ENCODE peak calls at places on chromosomes 7 and 10, in nine cellular contexts. I is retinal pigment epithelial cell, J is AG09319, D is astrocyte of the spinal cord, H is GM12865, M is kidney epithelial cell, P is mesothelial cell of epicardium, T is thoracic aorta, U is GM23338. B is an unnamed sample.

GRCh38 chr7:55569797-55570196 is 2.5 kb downstream of the VOPP1 start:
- DNase-seq in I (no peak), J (no peak), D (no peak), H (peak), M (no peak), P (peak), T (no peak), U (no peak), B (no peak)

GRCh38 chr7:40604601-40605438 is 470.0 kb downstream of the SUGCT start:
- DNase-seq in I (peak), J (no peak), D (peak), H (peak), M (peak), P (peak), T (no peak), U (peak), B (peak)

GRCh38 chr7:158834799-158835784 is 5.8 kb upstream of the ESYT2 start:
- DNase-seq in I (no peak), J (no peak), D (no peak), H (no peak), M (no peak), P (no peak), T (no peak), U (no peak), B (no peak)

GRCh38 chr10:122336332-122336731 is 38.2 kb upstream of the PLEKHA1 start:
- DNase-seq in I (no peak), J (no peak), D (no peak), H (no peak), M (no peak), P (no peak), T (no peak), U (no peak), B (no peak)

GRCh38 chr10:15106352-15107013 is 9.3 kb downstream of the RPP38 start:
- DNase-seq in I (no peak), J (no peak), D (peak), H (peak), M (no peak), P (peak), T (no peak), U (peak), B (peak)

GRCh38 chr10:62681211-62681940 is 123.1 kb upstream of the ADO start:
- DNase-seq in I (peak), J (no peak), D (no peak), H (peak), M (no peak), P (no peak), T (no peak), U (peak), B (no peak)

GRCh38 chr7:133023370-133024075 is 58.4 kb downstream of the CHCHD3 start:
- DNase-seq in I (peak), J (no peak), D (peak), H (no peak), M (no peak), P (no peak), T (no peak), U (no peak), B (no peak)

GRCh38 chr7:151552352-151553028 is 32.8 kb upstream of the RHEB start:
- DNase-seq in I (no peak), J (no peak), D (no peak), H (no peak), M (no peak), P (no peak), T (no peak), U (no peak), B (no peak)

GRCh38 chr7:29457565-29457971 is 106.1 kb upstream of the PRR15 start:
- DNase-seq in I (no peak), J (peak), D (peak), H (no peak), M (no peak), P (no peak), T (no peak), U (no peak), B (peak)

GRCh38 chr7:99893280-99893679 is 16.4 kb upstream of the OR2AE1 start:
- DNase-seq in I (no peak), J (no peak), D (no peak), H (no peak), M (no peak), P (no peak), T (no peak), U (no peak), B (no peak)

GRCh38 chr10:125773702-125774101 is 1.9 kb downstream of the MMP21 start:
- DNase-seq in I (no peak), J (no peak), D (no peak), H (no peak), M (no peak), P (no peak), T (no peak), U (no peak), B (no peak)

GRCh38 chr7:30183712-30184372 is 49.1 kb downstream of the MTURN start:
- DNase-seq in I (no peak), J (no peak), D (no peak), H (no peak), M (no peak), P (no peak), T (no peak), U (no peak), B (no peak)

GRCh38 chr10:7797582-7797981 is 9.6 kb downstream of the ATP5F1C start:
- DNase-seq in I (peak), J (peak), D (peak), H (no peak), M (peak), P (no peak), T (no peak), U (no peak), B (no peak)

GRCh38 chr10:693506-693905 is 4.0 kb upstream of the DIP2C start:
- DNase-seq in I (peak), J (no peak), D (no peak), H (no peak), M (no peak), P (no peak), T (no peak), U (no peak), B (no peak)

GRCh38 chr10:100510533-100511308 is 8.9 kb downstream of the SEC31B start:
- DNase-seq in I (no peak), J (no peak), D (no peak), H (peak), M (no peak), P (no peak), T (no peak), U (no peak), B (no peak)

GRCh38 chr7:101950450-101951119 is 133.2 kb downstream of the CUX1 start:
- DNase-seq in I (no peak), J (no peak), D (peak), H (no peak), M (no peak), P (no peak), T (no peak), U (peak), B (no peak)

GRCh38 chr10:27558612-27559020 is 54.5 kb downstream of the RAB18 start:
- DNase-seq in I (peak), J (peak), D (peak), H (peak), M (peak), P (peak), T (no peak), U (peak), B (peak)

GRCh38 chr10:115696747-115697146 is 576.3 kb downstream of the GFRA1 start:
- DNase-seq in I (no peak), J (no peak), D (no peak), H (no peak), M (no peak), P (no peak), T (no peak), U (no peak), B (no peak)

GRCh38 chr7:99624487-99624886 is 7.7 kb downstream of the ZSCAN25 start:
- DNase-seq in I (no peak), J (no peak), D (no peak), H (no peak), M (no peak), P (no peak), T (no peak), U (no peak), B (no peak)

GRCh38 chr7:112770051-112770450 is 20.1 kb downstream of the TMEM168 start:
- DNase-seq in I (no peak), J (no peak), D (no peak), H (no peak), M (peak), P (peak), T (no peak), U (no peak), B (no peak)

GRCh38 chr7:138460176-138460648 is at the start of gene TRIM24:
- DNase-seq in I (no peak), J (no peak), D (no peak), H (no peak), M (no peak), P (no peak), T (peak), U (no peak), B (no peak)

GRCh38 chr10:53598914-53599313 is 826.3 kb upstream of the MBL2 start:
- DNase-seq in I (no peak), J (no peak), D (peak), H (no peak), M (peak), P (no peak), T (no peak), U (peak), B (no peak)

GRCh38 chr7:70354409-70355169 is 756.3 kb downstream of the AUTS2 start:
- DNase-seq in I (peak), J (no peak), D (no peak), H (no peak), M (no peak), P (no peak), T (no peak), U (no peak), B (no peak)

GRCh38 chr7:156941393-156942182 is 7.9 kb upstream of the NOM1 start:
- DNase-seq in I (no peak), J (no peak), D (no peak), H (no peak), M (no peak), P (no peak), T (no peak), U (no peak), B (no peak)

GRCh38 chr7:95725170-95725569 is 47.2 kb upstream of the DYNC1I1 start:
- DNase-seq in I (no peak), J (no peak), D (no peak), H (no peak), M (no peak), P (no peak), T (no peak), U (peak), B (no peak)

GRCh38 chr10:5584895-5585516 is 60.2 kb downstream of the CALML3 start:
- DNase-seq in I (peak), J (no peak), D (peak), H (peak), M (peak), P (no peak), T (no peak), U (no peak), B (no peak)

GRCh38 chr10:75115137-75115536 is 3.7 kb downstream of the SAMD8 start:
- DNase-seq in I (no peak), J (no peak), D (no peak), H (no peak), M (no peak), P (no peak), T (no peak), U (no peak), B (no peak)

GRCh38 chr10:85492684-85493083 is 873.9 kb downstream of the GRID1 start:
- DNase-seq in I (no peak), J (no peak), D (no peak), H (no peak), M (no peak), P (no peak), T (no peak), U (peak), B (no peak)

GRCh38 chr7:4799508-4800268 is 24.3 kb downstream of the AP5Z1 start:
- DNase-seq in I (no peak), J (no peak), D (no peak), H (no peak), M (no peak), P (no peak), T (no peak), U (no peak), B (no peak)

GRCh38 chr10:7444576-7445226 is 33.9 kb upstream of the SFMBT2 start:
- DNase-seq in I (no peak), J (no peak), D (no peak), H (peak), M (no peak), P (no peak), T (no peak), U (no peak), B (no peak)

GRCh38 chr10:96448021-96448457 is 65.7 kb downstream of the TLL2 start:
- DNase-seq in I (no peak), J (no peak), D (peak), H (peak), M (no peak), P (no peak), T (no peak), U (no peak), B (no peak)

GRCh38 chr10:37855691-37856090 is 1.7 kb downstream of the ZNF248 start:
- DNase-seq in I (no peak), J (no peak), D (no peak), H (no peak), M (no peak), P (no peak), T (no peak), U (no peak), B (no peak)

GRCh38 chr7:135552148-135552547 is 5.6 kb upstream of the NUP205 start:
- DNase-seq in I (no peak), J (no peak), D (no peak), H (no peak), M (no peak), P (no peak), T (no peak), U (no peak), B (no peak)

GRCh38 chr10:60821661-60822060 is 43.4 kb downstream of the CDK1 start:
- DNase-seq in I (no peak), J (no peak), D (no peak), H (no peak), M (no peak), P (no peak), T (no peak), U (no peak), B (no peak)

GRCh38 chr10:60819271-60819670 is 41.0 kb downstream of the CDK1 start:
- DNase-seq in I (no peak), J (no peak), D (no peak), H (no peak), M (no peak), P (no peak), T (no peak), U (no peak), B (no peak)

GRCh38 chr10:60817135-60817805 is 39.0 kb downstream of the CDK1 start:
- DNase-seq in I (no peak), J (no peak), D (peak), H (no peak), M (no peak), P (no peak), T (no peak), U (no peak), B (no peak)

GRCh38 chr10:60818134-60818770 is 40.0 kb downstream of the CDK1 start:
- DNase-seq in I (peak), J (no peak), D (peak), H (no peak), M (no peak), P (no peak), T (no peak), U (no peak), B (no peak)

GRCh38 chr10:60820093-60820769 is 42.0 kb downstream of the CDK1 start:
- DNase-seq in I (no peak), J (peak), D (peak), H (peak), M (no peak), P (no peak), T (no peak), U (peak), B (peak)
- TF ChIP-seq CTCF in I (peak), J (peak), D (peak), H (peak), M (peak), P (no peak), T (no peak), U (peak), B (peak)

DNA sequence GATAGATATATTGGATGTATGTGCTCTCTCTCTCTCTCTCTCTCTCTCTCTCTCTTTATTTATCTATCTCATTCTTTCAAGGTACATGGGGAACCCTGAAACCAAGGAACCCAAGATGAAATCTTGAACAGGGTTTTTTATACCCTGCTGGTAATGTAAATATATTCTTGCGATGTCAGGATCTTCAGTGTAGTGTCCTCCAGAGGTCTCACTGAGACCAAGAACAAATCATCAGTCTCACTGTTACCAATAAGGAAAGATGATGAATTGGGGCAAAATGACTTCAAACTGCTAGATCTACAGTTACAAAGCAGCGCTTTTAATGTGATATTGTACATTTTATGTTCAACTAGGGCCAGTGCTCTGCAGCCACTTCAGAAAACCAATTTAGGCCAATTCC is 423.5 kb downstream of the ANKRD7 start:
- DNase-seq in I (no peak), J (no peak), D (no peak), H (no peak), M (no peak), P (no peak), T (no peak), U (no peak), B (no peak)
- TF ChIP-seq CTCF in I (no peak), J (no peak), D (no peak), H (no peak), M (no peak), P (no peak), T (no peak), U (no peak), B (no peak)

GRCh38 chr10:43390791-43391190 is 18.2 kb downstream of the HNRNPF start:
- DNase-seq in I (no peak), J (no peak), D (peak), H (no peak), M (no peak), P (no peak), T (no peak), U (peak), B (peak)
- TF ChIP-seq CTCF in I (peak), J (peak), D (peak), H (peak), M (peak), P (no peak), T (no peak), U (peak), B (peak)

GRCh38 chr7:34281260-34281659 is 375.9 kb downstream of the BMPER start:
- DNase-seq in I (no peak), J (no peak), D (no peak), H (no peak), M (no peak), P (no peak), T (no peak), U (peak), B (no peak)
- TF ChIP-seq CTCF in I (no peak), J (no peak), D (peak), H (no peak), M (peak), P (no peak), T (no peak), U (peak), B (no peak)

DNA sequence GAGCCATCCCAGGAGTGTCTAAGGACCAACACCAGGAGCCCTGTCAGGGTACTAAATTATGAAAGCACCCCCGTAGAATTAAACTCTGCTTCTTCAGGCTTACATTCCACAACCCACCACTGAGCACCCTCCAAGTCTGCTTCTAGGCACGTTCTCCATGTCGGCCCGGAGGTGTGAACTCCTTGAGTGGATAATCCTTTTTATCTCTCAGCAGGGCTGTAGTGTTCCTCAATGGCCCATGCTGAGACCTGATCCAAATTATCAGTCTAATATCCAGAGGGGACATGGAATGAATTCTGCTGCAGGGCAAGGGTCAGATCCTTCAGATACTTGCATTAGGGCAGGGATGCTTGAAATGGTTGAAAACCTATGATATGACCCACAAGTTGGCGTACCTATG is 55.9 kb upstream of the TARP start:
- DNase-seq in I (no peak), J (no peak), D (no peak), H (no peak), M (no peak), P (no peak), T (no peak), U (no peak), B (no peak)
- TF ChIP-seq CTCF in I (no peak), J (no peak), D (no peak), H (no peak), M (no peak), P (no peak), T (no peak), U (no peak), B (no peak)

GRCh38 chr7:115654384-115655181 is 376.0 kb downstream of the TFEC start:
- DNase-seq in I (no peak), J (no peak), D (no peak), H (no peak), M (no peak), P (no peak), T (no peak), U (no peak), B (no peak)

GRCh38 chr7:115649429-115649828 is 381.1 kb downstream of the TFEC start:
- DNase-seq in I (no peak), J (no peak), D (no peak), H (no peak), M (no peak), P (no peak), T (no peak), U (no peak), B (no peak)
- TF ChIP-seq CTCF in I (no peak), J (no peak), D (no peak), H (no peak), M (no peak), P (no peak), T (no peak), U (no peak), B (no peak)

DNA sequence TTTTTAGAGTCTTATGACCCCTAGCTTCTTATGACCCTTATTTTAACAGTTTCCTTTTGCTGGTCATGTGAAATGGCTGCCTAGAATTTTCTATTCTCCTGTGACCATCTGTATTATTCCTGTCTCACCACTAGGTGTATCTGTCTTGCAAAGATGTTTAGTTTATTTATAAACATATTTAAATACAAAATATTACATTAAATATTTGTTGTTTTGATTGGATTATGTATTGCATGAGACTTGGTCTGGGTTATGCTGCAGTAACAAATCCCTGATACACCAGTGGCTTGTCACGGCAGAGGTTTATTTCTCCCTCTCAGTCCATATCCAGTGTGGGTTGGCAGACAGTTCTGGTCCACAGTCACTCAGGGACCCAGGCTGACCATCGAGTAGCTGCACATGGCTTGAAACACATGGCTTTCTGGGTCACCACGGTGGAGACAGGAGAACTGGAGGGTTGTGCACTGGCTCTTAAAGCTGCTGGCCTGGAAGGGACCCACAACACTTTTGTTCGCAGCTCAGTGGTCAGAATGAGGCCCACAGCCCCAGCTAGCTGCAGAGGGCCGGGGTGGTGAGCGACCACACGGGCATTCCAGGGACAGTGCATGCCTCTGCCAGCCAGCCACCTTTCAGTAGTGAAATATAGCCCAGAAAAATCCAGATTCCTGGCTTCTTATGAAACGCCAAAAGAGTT is 7.4 kb downstream of the RASSF4 start:
- DNase-seq in I (no peak), J (no peak), D (no peak), H (no peak), M (no peak), P (no peak), T (no peak), U (no peak), B (no peak)
- TF ChIP-seq CTCF in I (peak), J (peak), D (no peak), H (no peak), M (peak), P (peak), T (no peak), U (no peak), B (peak)

B was measured in nephron progenitor cell.